ENCODE peak calls at places on chromosomes 13 and 19, in four cellular contexts. W is SK-N-SH, Q is H1, D is HCT116. U is an unnamed sample.

GRCh38 chr19:52734340-52734892 is 428 bp downstream of the ZNF611 start:
- DNase-seq in W (peak), D (no peak), Q (no peak), U (no peak)

GRCh38 chr13:25691654-25692053 is 319.9 kb downstream of the ATP8A2 start:
- DNase-seq in Q (no peak), D (no peak), W (no peak), U (no peak)

GRCh38 chr13:24153979-24154378 is 6.5 kb upstream of the SPATA13 start:
- DNase-seq in W (no peak), Q (no peak), D (no peak), U (no peak)

GRCh38 chr13:65468628-65469027 is 1761.5 kb downstream of the PCDH9 start:
- DNase-seq in Q (no peak), W (no peak), D (no peak), U (no peak)

GRCh38 chr19:57611113-57611512 is 2.9 kb upstream of the ZNF134 start:
- DNase-seq in Q (no peak), W (no peak), D (no peak), U (no peak)

GRCh38 chr19:28426902-28427232 is 786.1 kb downstream of the UQCRFS1 start:
- DNase-seq in W (no peak), D (no peak), Q (no peak), U (no peak)

GRCh38 chr13:85586422-85586831 is 212.8 kb downstream of the SLITRK6 start:
- DNase-seq in W (no peak), D (no peak), Q (no peak), U (no peak)

GRCh38 chr13:111907341-111907880 is 159.5 kb upstream of the SOX1 start:
- DNase-seq in W (no peak), Q (peak), D (no peak), U (no peak)

GRCh38 chr13:33446821-33447481 is 161.4 kb upstream of the STARD13 start:
- DNase-seq in Q (no peak), W (no peak), D (no peak), U (peak)

GRCh38 chr13:24747248-24748151 is 16.5 kb upstream of the RNF17 start:
- DNase-seq in Q (peak), W (no peak), D (no peak), U (no peak)

GRCh38 chr19:34365463-34366401 is 736 bp downstream of the GPI start:
- DNase-seq in W (peak), Q (peak), D (no peak), U (peak)

GRCh38 chr19:17686027-17686511 is 2.1 kb downstream of the UNC13A start:
- DNase-seq in Q (no peak), D (no peak), W (peak), U (no peak)
- TF ChIP-seq JUND in Q (no peak), D (no peak), W (no peak), U (no peak)

GRCh38 chr19:18206018-18206417 is 2.2 kb upstream of the RAB3A start:
- DNase-seq in D (no peak), W (no peak), Q (no peak), U (no peak)

GRCh38 chr19:18204394-18205179 is 745 bp upstream of the RAB3A start:
- DNase-seq in W (peak), D (no peak), Q (peak), U (no peak)

GRCh38 chr19:18203863-18204393 is at the start of gene RAB3A:
- DNase-seq in W (peak), D (peak), Q (peak), U (peak)

GRCh38 chr19:18203408-18203862 is 407 bp downstream of the RAB3A start:
- DNase-seq in W (peak), Q (no peak), D (no peak), U (peak)

DNA sequence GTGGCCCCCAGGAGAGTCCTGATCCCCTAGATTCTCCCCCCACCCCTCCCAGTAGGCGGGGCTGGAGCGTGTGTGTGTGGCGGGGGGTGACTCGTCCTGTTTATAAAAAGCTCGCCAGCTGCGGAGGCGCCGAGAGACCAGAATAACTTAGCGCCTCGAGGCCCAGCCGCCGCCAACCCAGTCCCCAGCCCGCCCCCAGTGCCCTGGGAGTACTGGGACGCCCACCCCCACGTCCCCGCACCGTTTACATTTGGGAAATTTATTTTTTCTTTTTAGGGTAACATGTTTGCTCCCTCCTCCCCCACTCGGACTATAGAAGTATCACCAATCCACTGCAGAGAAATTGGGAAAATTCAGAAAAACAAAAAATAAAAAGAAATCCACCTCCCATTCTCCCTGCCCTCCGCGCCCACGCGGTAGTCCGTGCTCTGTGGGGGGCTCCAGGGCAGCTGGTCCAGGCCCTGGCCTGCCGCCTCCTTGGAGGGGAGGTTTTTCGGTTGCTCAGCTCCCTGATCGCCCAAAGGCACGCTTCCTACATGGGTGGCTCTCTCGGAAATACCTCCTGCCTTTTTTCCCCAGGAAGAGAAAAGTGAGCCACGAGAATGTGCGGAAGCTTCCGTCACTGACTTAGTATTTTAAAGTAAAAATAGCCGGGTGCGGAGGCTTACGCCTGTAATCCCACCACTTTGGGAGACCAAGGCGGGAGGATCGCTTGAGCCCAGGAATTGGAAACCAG is 1.5 kb upstream of the RAB3A start:
- DNase-seq in Q (peak), W (peak), D (no peak), U (peak)
- TF ChIP-seq JUND in Q (no peak), W (no peak), D (no peak), U (no peak)

GRCh38 chr19:45016388-45017314 is 15.4 kb downstream of the RELB start:
- DNase-seq in Q (peak), D (peak), W (peak), U (peak)
- TF ChIP-seq JUND in Q (no peak), D (no peak), W (no peak), U (no peak)

GRCh38 chr13:96848275-96848674 is 146.0 kb downstream of the OXGR1 start:
- DNase-seq in Q (no peak), W (no peak), D (no peak), U (no peak)
- TF ChIP-seq JUND in Q (no peak), W (no peak), D (no peak), U (no peak)

DNA sequence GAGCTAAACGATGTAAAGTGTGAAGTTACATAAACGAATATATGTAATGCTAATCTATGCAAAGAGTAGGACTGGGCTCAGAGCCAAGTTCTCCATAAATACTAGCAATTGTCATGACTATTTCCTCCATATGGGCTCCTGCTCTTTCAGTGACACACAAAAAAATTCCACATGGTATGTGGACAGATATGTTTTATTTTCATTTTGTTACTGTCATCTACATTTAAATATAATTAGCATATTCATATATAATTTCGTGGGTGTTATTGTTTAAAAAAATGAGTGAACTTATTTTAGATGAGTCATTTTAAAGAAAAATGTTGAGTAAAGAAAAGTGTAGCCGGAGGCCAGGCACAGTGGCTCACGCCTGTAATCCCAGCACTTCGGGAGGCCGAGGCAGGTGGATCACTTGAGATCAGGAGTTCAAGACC is 5.0 kb upstream of the IGSF23 start:
- DNase-seq in W (no peak), Q (no peak), D (no peak), U (peak)
- TF ChIP-seq JUND in W (no peak), Q (no peak), D (no peak), U (no peak)

DNA sequence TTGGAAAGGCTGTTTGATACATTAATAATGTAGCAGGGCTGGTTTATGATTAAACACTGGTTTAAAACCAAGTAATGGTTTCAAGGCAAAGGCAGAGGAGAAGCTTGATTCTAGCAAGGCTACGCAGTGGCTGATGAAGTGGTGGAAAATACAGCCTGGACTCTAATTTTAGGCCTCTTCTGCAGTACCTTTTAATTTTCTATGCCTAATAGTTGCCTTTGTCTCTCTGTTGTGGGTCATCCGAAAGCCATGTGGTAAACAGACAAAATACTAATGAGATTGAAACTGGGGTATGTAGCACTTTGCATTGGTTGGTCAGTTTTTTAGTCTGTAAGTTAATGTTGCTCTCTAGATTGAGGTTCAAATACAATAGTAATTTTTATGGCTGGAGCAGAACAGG is 3.3 kb downstream of the LMO7 start:
- DNase-seq in D (no peak), W (no peak), Q (no peak), U (no peak)
- TF ChIP-seq JUND in D (no peak), W (no peak), Q (no peak), U (no peak)

DNA sequence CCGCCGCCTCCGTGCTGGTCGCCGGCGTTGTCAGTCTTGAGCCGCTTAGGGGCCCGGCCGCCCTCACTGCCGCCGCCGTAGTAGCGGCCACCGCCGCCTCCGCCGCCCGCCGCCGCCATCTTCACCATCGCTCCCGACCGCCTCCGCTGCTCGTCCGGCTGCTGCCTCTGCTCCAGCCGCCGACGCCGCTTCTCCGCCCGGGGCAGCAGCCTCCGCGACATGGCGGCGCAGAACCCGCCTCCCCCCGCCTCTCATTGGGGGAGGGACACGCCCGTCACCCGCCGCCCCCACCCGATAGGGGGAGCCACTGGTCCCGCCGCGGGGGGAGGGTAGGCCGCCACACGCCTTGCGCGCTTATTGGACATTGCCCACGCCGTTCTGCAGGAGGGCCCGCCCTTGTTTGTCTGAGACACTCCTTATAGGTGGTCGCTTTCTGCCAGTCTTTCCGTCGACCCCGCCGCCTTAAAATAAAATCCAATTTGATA is at the start of gene HNRNPL:
- DNase-seq in D (no peak), W (peak), Q (peak), U (no peak)
- TF ChIP-seq JUND in D (no peak), W (no peak), Q (no peak), U (no peak)

GRCh38 chr13:27919934-27920676 is at the start of gene PDX1:
- DNase-seq in D (no peak), W (peak), Q (peak), U (no peak)
- TF ChIP-seq JUND in D (no peak), W (no peak), Q (no peak), U (no peak)

GRCh38 chr19:47434088-47434487 is 14.8 kb upstream of the MEIS3 start:
- DNase-seq in Q (no peak), W (no peak), D (no peak), U (no peak)
- TF ChIP-seq JUND in Q (no peak), W (no peak), D (no peak), U (no peak)